ENCODE peak calls at places on chromosomes 7 and 10, in ten cellular contexts. W, V, Y, R, L, G, Z, D, H and A are unnamed samples.

GRCh38 chr10:15254808-15255655 is 86.5 kb upstream of the NMT2 start:
- DNase-seq in W (no peak), V (no peak), Y (no peak), R (peak), L (no peak), G (peak), Z (no peak), D (no peak), H (no peak), A (no peak)

GRCh38 chr10:29557665-29558064 is 77.1 kb downstream of the SVIL start:
- DNase-seq in W (no peak), V (no peak), Y (no peak), R (no peak), L (no peak), G (no peak), Z (no peak), D (no peak), H (no peak), A (no peak)

GRCh38 chr7:25495342-25495855 is 267.1 kb upstream of the NPVF start:
- DNase-seq in W (no peak), V (no peak), Y (no peak), R (no peak), L (peak), G (no peak), Z (no peak), D (no peak), H (no peak), A (no peak)

GRCh38 chr10:103693070-103693811 is 162.1 kb downstream of the SH3PXD2A start:
- DNase-seq in W (peak), V (peak), Y (no peak), R (peak), L (no peak), G (no peak), Z (peak), D (no peak), H (no peak), A (no peak)

GRCh38 chr10:24718031-24718855 is 5.4 kb downstream of the ARHGAP21 start:
- DNase-seq in W (peak), V (no peak), Y (peak), R (no peak), L (no peak), G (no peak), Z (peak), D (no peak), H (peak), A (peak)

GRCh38 chr7:75808106-75808505 is 5.5 kb downstream of the CCL24 start:
- DNase-seq in W (no peak), V (no peak), Y (no peak), R (no peak), L (no peak), G (no peak), Z (no peak), D (no peak), H (no peak), A (no peak)

GRCh38 chr10:94349327-94349726 is 13.4 kb downstream of the NOC3L start:
- DNase-seq in W (no peak), V (no peak), Y (peak), R (no peak), L (no peak), G (no peak), Z (no peak), D (no peak), H (peak), A (peak)

GRCh38 chr10:131981429-131982184 is at the start of gene BNIP3:
- DNase-seq in W (peak), V (peak), Y (peak), R (peak), L (peak), G (peak), Z (peak), D (peak), H (peak), A (peak)

GRCh38 chr10:110641256-110641655 is 2.9 kb upstream of the RBM20 start:
- DNase-seq in W (peak), V (no peak), Y (peak), R (no peak), L (peak), G (no peak), Z (peak), D (no peak), H (peak), A (peak)

GRCh38 chr7:104024632-104025031 is 35.2 kb upstream of the RELN start:
- DNase-seq in W (no peak), V (no peak), Y (no peak), R (no peak), L (no peak), G (no peak), Z (no peak), D (no peak), H (no peak), A (no peak)

GRCh38 chr7:122383934-122384333 is 79.4 kb upstream of the FEZF1 start:
- DNase-seq in W (no peak), V (no peak), Y (peak), R (no peak), L (peak), G (no peak), Z (no peak), D (no peak), H (no peak), A (no peak)

GRCh38 chr10:11505636-11506035 is 105.8 kb downstream of the USP6NL start:
- DNase-seq in W (no peak), V (no peak), Y (peak), R (no peak), L (no peak), G (no peak), Z (peak), D (no peak), H (no peak), A (no peak)

GRCh38 chr7:139943391-139943790 is 114.3 kb downstream of the TBXAS1 start:
- DNase-seq in W (no peak), V (no peak), Y (no peak), R (no peak), L (peak), G (no peak), Z (no peak), D (no peak), H (no peak), A (no peak)

GRCh38 chr10:78869508-78870439 is 199.0 kb upstream of the ZMIZ1 start:
- DNase-seq in W (no peak), V (no peak), Y (no peak), R (no peak), L (no peak), G (no peak), Z (no peak), D (no peak), H (no peak), A (peak)

GRCh38 chr10:34889004-34889869 is 74.1 kb upstream of the PARD3 start:
- DNase-seq in W (peak), V (no peak), Y (peak), R (no peak), L (no peak), G (no peak), Z (peak), D (no peak), H (peak), A (no peak)